ENCODE peak calls at places on chromosome 1, in eight cellular contexts. One of them, this sample, is unnamed.
A peak's percentile ranks its signal among the peaks of the same experiment; 100 is the strongest.

GRCh38 chr1:41791667-41792484 is 126.8 kb downstream of the HIVEP3 start:
- DNase-seq in osteocyte: no peak
- DNase-seq in GM10248: no peak
- DNase-seq in heart left ventricle: no peak
- DNase-seq in coronary artery: no peak
- DNase-seq in cardiac muscle cell: no peak
- DNase-seq in CD8-positive, alpha-beta T cell: no peak
- DNase-seq in GM12865: peak; percentile 37
- DNase-seq in this sample: no peak

GRCh38 chr1:22597996-22598395 is 34.7 kb downstream of the EPHA8 start:
- DNase-seq in osteocyte: no peak
- DNase-seq in GM10248: no peak
- DNase-seq in heart left ventricle: no peak
- DNase-seq in coronary artery: no peak
- DNase-seq in cardiac muscle cell: no peak
- DNase-seq in CD8-positive, alpha-beta T cell: no peak
- DNase-seq in GM12865: no peak
- DNase-seq in this sample: no peak

GRCh38 chr1:215652371-215652770 is 85.3 kb downstream of the KCTD3 start:
- DNase-seq in osteocyte: no peak
- DNase-seq in GM10248: no peak
- DNase-seq in heart left ventricle: no peak
- DNase-seq in coronary artery: no peak
- DNase-seq in cardiac muscle cell: no peak
- DNase-seq in CD8-positive, alpha-beta T cell: no peak
- DNase-seq in GM12865: no peak
- DNase-seq in this sample: no peak

GRCh38 chr1:164780863-164781262 is 221.9 kb downstream of the PBX1 start:
- DNase-seq in osteocyte: no peak
- DNase-seq in GM10248: no peak
- DNase-seq in heart left ventricle: no peak
- DNase-seq in coronary artery: peak; percentile 60
- DNase-seq in cardiac muscle cell: peak; percentile 70
- DNase-seq in CD8-positive, alpha-beta T cell: no peak
- DNase-seq in GM12865: no peak
- DNase-seq in this sample: no peak

GRCh38 chr1:179296356-179296755 is 2.8 kb downstream of the SOAT1 start:
- DNase-seq in osteocyte: no peak
- DNase-seq in GM10248: no peak
- DNase-seq in heart left ventricle: no peak
- DNase-seq in coronary artery: no peak
- DNase-seq in cardiac muscle cell: no peak
- DNase-seq in CD8-positive, alpha-beta T cell: no peak
- DNase-seq in GM12865: no peak
- DNase-seq in this sample: no peak

GRCh38 chr1:211632117-211632807 is 43.2 kb downstream of the NEK2 start:
- DNase-seq in osteocyte: no peak
- DNase-seq in GM10248: no peak
- DNase-seq in heart left ventricle: no peak
- DNase-seq in coronary artery: no peak
- DNase-seq in cardiac muscle cell: peak; percentile 29
- DNase-seq in CD8-positive, alpha-beta T cell: no peak
- DNase-seq in GM12865: peak; percentile 68
- DNase-seq in this sample: no peak

GRCh38 chr1:30058966-30059365 is 664.4 kb downstream of the MATN1 start:
- DNase-seq in osteocyte: no peak
- DNase-seq in GM10248: no peak
- DNase-seq in heart left ventricle: no peak
- DNase-seq in coronary artery: no peak
- DNase-seq in cardiac muscle cell: peak; percentile 50
- DNase-seq in CD8-positive, alpha-beta T cell: no peak
- DNase-seq in GM12865: no peak
- DNase-seq in this sample: no peak

GRCh38 chr1:54565113-54565501 is 17.1 kb downstream of the ACOT11 start:
- DNase-seq in osteocyte: no peak
- DNase-seq in GM10248: no peak
- DNase-seq in heart left ventricle: no peak
- DNase-seq in coronary artery: no peak
- DNase-seq in cardiac muscle cell: no peak
- DNase-seq in CD8-positive, alpha-beta T cell: no peak
- DNase-seq in GM12865: no peak
- DNase-seq in this sample: no peak

GRCh38 chr1:3142751-3143150 is 73.7 kb downstream of the PRDM16 start:
- DNase-seq in osteocyte: no peak
- DNase-seq in GM10248: no peak
- DNase-seq in heart left ventricle: no peak
- DNase-seq in coronary artery: no peak
- DNase-seq in cardiac muscle cell: no peak
- DNase-seq in CD8-positive, alpha-beta T cell: no peak
- DNase-seq in GM12865: no peak
- DNase-seq in this sample: no peak

GRCh38 chr1:235203428-235203827 is 42.4 kb upstream of the RBM34 start:
- DNase-seq in osteocyte: no peak
- DNase-seq in GM10248: no peak
- DNase-seq in heart left ventricle: no peak
- DNase-seq in coronary artery: no peak
- DNase-seq in cardiac muscle cell: no peak
- DNase-seq in CD8-positive, alpha-beta T cell: no peak
- DNase-seq in GM12865: no peak
- DNase-seq in this sample: no peak

DNA sequence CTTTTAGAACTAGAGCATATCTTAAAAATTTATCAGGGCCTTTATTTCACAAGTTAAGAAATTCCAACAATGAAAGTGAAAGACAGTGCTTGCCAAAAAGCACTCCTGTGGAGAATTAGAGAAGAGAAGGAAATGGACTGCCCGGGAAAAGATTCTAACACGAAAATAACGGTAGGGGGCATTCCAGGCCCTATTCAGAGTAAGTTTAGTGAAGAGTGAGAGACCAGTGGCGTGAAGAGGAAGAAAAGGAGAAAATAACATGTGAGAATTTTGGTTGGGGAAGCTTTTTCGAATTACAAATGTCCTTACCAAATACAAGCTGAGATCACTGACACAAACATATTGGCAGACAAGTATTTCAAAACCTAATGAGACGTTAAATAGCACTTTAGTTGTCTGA is 38.4 kb upstream of the RBM34 start:
- DNase-seq in osteocyte: no peak
- DNase-seq in GM10248: no peak
- DNase-seq in heart left ventricle: no peak
- DNase-seq in coronary artery: no peak
- DNase-seq in cardiac muscle cell: peak; percentile 74
- DNase-seq in CD8-positive, alpha-beta T cell: no peak
- DNase-seq in GM12865: peak; percentile 16
- DNase-seq in this sample: no peak
- TF ChIP-seq CTCF in osteocyte: peak; percentile 71
- TF ChIP-seq CTCF in GM10248: peak; percentile 16
- TF ChIP-seq CTCF in heart left ventricle: no peak
- TF ChIP-seq CTCF in coronary artery: no peak
- TF ChIP-seq CTCF in cardiac muscle cell: peak; percentile 63
- TF ChIP-seq CTCF in CD8-positive, alpha-beta T cell: no peak
- TF ChIP-seq CTCF in GM12865: peak; percentile 6
- TF ChIP-seq CTCF in this sample: no peak

DNA sequence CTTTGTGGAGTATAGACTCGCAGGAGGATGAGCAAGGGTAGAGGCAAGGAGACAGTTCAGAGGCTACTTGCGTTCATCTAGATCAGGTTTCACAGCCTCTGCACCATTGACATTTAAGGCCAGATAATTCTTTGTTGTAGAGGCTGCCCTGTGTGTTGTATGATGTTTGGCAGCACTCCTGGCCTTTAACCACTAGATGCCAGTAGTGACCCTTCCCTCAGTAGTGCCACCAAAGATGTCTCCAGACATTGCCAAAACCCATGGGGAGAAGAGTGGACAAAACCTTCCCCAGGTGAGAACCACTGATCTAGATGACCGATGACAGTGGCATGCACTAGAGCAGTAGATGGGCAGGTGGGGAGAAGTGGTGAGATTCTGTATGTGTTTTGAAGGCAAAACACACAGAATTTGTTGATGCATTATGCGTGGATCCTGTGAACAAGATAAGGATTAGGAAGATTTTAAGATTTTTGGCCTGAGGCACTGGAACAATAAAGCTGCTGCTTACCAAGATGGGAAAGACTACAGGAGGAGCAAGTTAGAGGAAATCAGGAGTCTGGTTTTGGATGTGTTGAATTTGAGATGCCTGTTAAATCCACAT is 9.9 kb upstream of the COG2 start:
- DNase-seq in osteocyte: no peak
- DNase-seq in GM10248: no peak
- DNase-seq in heart left ventricle: no peak
- DNase-seq in coronary artery: no peak
- DNase-seq in cardiac muscle cell: peak; percentile 44
- DNase-seq in CD8-positive, alpha-beta T cell: no peak
- DNase-seq in GM12865: peak; percentile 44
- DNase-seq in this sample: no peak
- TF ChIP-seq CTCF in osteocyte: peak; percentile 61
- TF ChIP-seq CTCF in GM10248: peak; percentile 56
- TF ChIP-seq CTCF in heart left ventricle: peak; percentile 28
- TF ChIP-seq CTCF in coronary artery: no peak
- TF ChIP-seq CTCF in cardiac muscle cell: peak; percentile 59
- TF ChIP-seq CTCF in CD8-positive, alpha-beta T cell: no peak
- TF ChIP-seq CTCF in GM12865: peak; percentile 56
- TF ChIP-seq CTCF in this sample: peak; percentile 39

DNA sequence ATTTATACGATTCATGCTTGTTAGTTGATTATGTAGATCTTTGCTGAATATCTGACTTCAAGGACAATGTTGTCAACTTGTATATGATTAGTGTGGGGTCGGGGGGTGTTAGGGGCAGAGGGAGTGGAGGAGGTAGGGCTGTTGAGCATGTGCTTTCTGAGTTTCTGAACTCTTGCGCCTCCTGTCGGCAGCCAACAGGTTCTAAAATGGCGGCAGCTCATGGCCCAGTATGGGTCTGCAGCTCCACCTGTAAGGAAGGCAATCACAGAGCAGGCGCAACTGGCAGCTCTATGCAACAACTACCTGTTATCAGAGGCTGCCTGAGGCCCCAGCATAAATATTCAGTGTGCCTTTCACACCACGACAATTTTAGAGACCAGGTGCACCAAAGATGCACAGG is 205.8 kb upstream of the PLXNA2 start:
- DNase-seq in osteocyte: no peak
- DNase-seq in GM10248: no peak
- DNase-seq in heart left ventricle: no peak
- DNase-seq in coronary artery: no peak
- DNase-seq in cardiac muscle cell: no peak
- DNase-seq in CD8-positive, alpha-beta T cell: no peak
- DNase-seq in GM12865: no peak
- DNase-seq in this sample: no peak
- TF ChIP-seq CTCF in osteocyte: no peak
- TF ChIP-seq CTCF in GM10248: no peak
- TF ChIP-seq CTCF in heart left ventricle: no peak
- TF ChIP-seq CTCF in coronary artery: no peak
- TF ChIP-seq CTCF in cardiac muscle cell: no peak
- TF ChIP-seq CTCF in CD8-positive, alpha-beta T cell: no peak
- TF ChIP-seq CTCF in GM12865: no peak
- TF ChIP-seq CTCF in this sample: no peak

GRCh38 chr1:202692959-202693555 is 17.2 kb downstream of the SYT2 start:
- DNase-seq in osteocyte: no peak
- DNase-seq in GM10248: peak; percentile 76
- DNase-seq in heart left ventricle: peak; percentile 68
- DNase-seq in coronary artery: no peak
- DNase-seq in cardiac muscle cell: peak; percentile 79
- DNase-seq in CD8-positive, alpha-beta T cell: peak; percentile 48
- DNase-seq in GM12865: peak; percentile 71
- DNase-seq in this sample: peak; percentile 82
- TF ChIP-seq CTCF in osteocyte: peak; percentile 46
- TF ChIP-seq CTCF in GM10248: peak; percentile 27
- TF ChIP-seq CTCF in heart left ventricle: peak; percentile 28
- TF ChIP-seq CTCF in coronary artery: no peak
- TF ChIP-seq CTCF in cardiac muscle cell: peak; percentile 29
- TF ChIP-seq CTCF in CD8-positive, alpha-beta T cell: no peak
- TF ChIP-seq CTCF in GM12865: peak; percentile 28
- TF ChIP-seq CTCF in this sample: no peak

DNA sequence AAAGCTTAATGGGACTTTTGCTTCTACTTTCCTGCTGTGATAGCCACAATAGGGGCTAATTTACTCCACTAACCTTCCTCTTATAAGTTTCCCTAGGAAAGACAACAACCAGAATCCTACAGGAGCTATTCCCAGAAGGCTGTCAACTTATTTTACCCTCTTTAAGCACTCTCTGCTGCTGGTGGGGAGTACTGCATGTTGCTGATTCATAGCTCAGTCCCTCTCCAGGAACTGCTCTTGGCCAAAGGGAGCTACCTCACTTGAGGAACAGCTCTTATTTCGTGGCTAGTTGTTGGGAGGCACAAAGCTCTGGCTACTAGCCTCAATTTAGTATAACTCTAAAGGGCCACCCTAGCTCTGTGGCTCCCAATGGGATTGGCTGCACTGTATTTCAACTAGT is 37.2 kb downstream of the ADSS2 start:
- DNase-seq in osteocyte: no peak
- DNase-seq in GM10248: no peak
- DNase-seq in heart left ventricle: no peak
- DNase-seq in coronary artery: no peak
- DNase-seq in cardiac muscle cell: peak; percentile 77
- DNase-seq in CD8-positive, alpha-beta T cell: no peak
- DNase-seq in GM12865: no peak
- DNase-seq in this sample: no peak
- TF ChIP-seq CTCF in osteocyte: no peak
- TF ChIP-seq CTCF in GM10248: no peak
- TF ChIP-seq CTCF in heart left ventricle: no peak
- TF ChIP-seq CTCF in coronary artery: no peak
- TF ChIP-seq CTCF in cardiac muscle cell: peak; percentile 56
- TF ChIP-seq CTCF in CD8-positive, alpha-beta T cell: no peak
- TF ChIP-seq CTCF in GM12865: no peak
- TF ChIP-seq CTCF in this sample: no peak

DNA sequence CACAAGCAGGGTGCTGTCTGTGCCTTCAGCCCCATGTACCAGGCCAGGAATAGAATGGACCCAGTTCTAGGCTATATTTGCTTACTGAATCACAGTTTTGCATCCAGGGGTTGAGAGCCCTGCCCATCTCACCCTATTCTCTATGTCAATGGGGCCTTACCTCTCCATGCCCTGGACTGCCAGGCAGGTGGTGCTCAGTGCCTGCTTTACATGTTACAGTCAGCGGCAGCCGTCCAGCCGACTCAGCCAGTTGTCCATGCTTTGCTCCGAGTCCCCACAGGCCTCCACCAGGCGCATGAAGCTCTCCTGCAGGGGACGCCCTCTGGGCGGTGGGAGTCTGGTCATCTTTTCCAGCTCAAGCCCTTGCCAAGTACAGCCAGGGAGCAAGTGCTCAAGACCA is 12.2 kb upstream of the FAM167B start:
- DNase-seq in osteocyte: no peak
- DNase-seq in GM10248: no peak
- DNase-seq in heart left ventricle: no peak
- DNase-seq in coronary artery: no peak
- DNase-seq in cardiac muscle cell: no peak
- DNase-seq in CD8-positive, alpha-beta T cell: no peak
- DNase-seq in GM12865: no peak
- DNase-seq in this sample: no peak
- TF ChIP-seq CTCF in osteocyte: no peak
- TF ChIP-seq CTCF in GM10248: no peak
- TF ChIP-seq CTCF in heart left ventricle: no peak
- TF ChIP-seq CTCF in coronary artery: no peak
- TF ChIP-seq CTCF in cardiac muscle cell: no peak
- TF ChIP-seq CTCF in CD8-positive, alpha-beta T cell: no peak
- TF ChIP-seq CTCF in GM12865: no peak
- TF ChIP-seq CTCF in this sample: no peak

GRCh38 chr1:162397039-162397448 is 14.9 kb downstream of the SH2D1B start:
- DNase-seq in osteocyte: peak; percentile 38
- DNase-seq in GM10248: no peak
- DNase-seq in heart left ventricle: no peak
- DNase-seq in coronary artery: no peak
- DNase-seq in cardiac muscle cell: peak; percentile 69
- DNase-seq in CD8-positive, alpha-beta T cell: no peak
- DNase-seq in GM12865: no peak
- DNase-seq in this sample: no peak
- TF ChIP-seq CTCF in osteocyte: no peak
- TF ChIP-seq CTCF in GM10248: no peak
- TF ChIP-seq CTCF in heart left ventricle: no peak
- TF ChIP-seq CTCF in coronary artery: no peak
- TF ChIP-seq CTCF in cardiac muscle cell: peak; percentile 15
- TF ChIP-seq CTCF in CD8-positive, alpha-beta T cell: no peak
- TF ChIP-seq CTCF in GM12865: no peak
- TF ChIP-seq CTCF in this sample: no peak

GRCh38 chr1:206658264-206658980 is 23.1 kb downstream of the DYRK3 start:
- DNase-seq in osteocyte: no peak
- DNase-seq in GM10248: peak; percentile 79
- DNase-seq in heart left ventricle: peak; percentile 62
- DNase-seq in coronary artery: no peak
- DNase-seq in cardiac muscle cell: peak; percentile 32
- DNase-seq in CD8-positive, alpha-beta T cell: peak; percentile 23
- DNase-seq in GM12865: peak; percentile 54
- DNase-seq in this sample: peak; percentile 84
- TF ChIP-seq CTCF in osteocyte: peak; percentile 58
- TF ChIP-seq CTCF in GM10248: peak; percentile 87
- TF ChIP-seq CTCF in heart left ventricle: peak; percentile 90
- TF ChIP-seq CTCF in coronary artery: peak; percentile 58
- TF ChIP-seq CTCF in cardiac muscle cell: peak; percentile 78
- TF ChIP-seq CTCF in CD8-positive, alpha-beta T cell: peak; percentile 96
- TF ChIP-seq CTCF in GM12865: peak; percentile 90
- TF ChIP-seq CTCF in this sample: peak; percentile 76